ENCODE peak calls at places on chromosomes 4 and X, in eight cellular contexts. B, V, Q, O, G, I, H and A are unnamed samples.

GRCh38 chrX:21678059-21678458 is 19.9 kb upstream of the KLHL34 start:
- DNase-seq in B (no peak), V (peak; percentile 4), Q (no peak), O (no peak), G (no peak), I (no peak), H (no peak), A (no peak)

GRCh38 chrX:71541546-71542022 is 8.7 kb downstream of the OGT start:
- DNase-seq in B (no peak), V (peak; percentile 46), Q (peak; percentile 75), O (no peak), G (peak; percentile 62), I (no peak), H (no peak), A (no peak)

GRCh38 chr4:182828678-182829025 is 88.5 kb downstream of the DCTD start:
- DNase-seq in B (no peak), V (peak; percentile 42), Q (no peak), O (no peak), G (no peak), I (no peak), H (no peak), A (no peak)

GRCh38 chr4:113169368-113169767 is 119.9 kb downstream of the ANK2 start:
- DNase-seq in B (no peak), V (peak; percentile 6), Q (no peak), O (no peak), G (no peak), I (no peak), H (no peak), A (no peak)

GRCh38 chr4:77043507-77044131 is 32.2 kb downstream of the CCNI start:
- DNase-seq in B (no peak), V (no peak), Q (peak; percentile 42), O (no peak), G (peak; percentile 70), I (no peak), H (no peak), A (no peak)

GRCh38 chr4:57187241-57187640 is 77.1 kb upstream of the IGFBP7 start:
- DNase-seq in B (no peak), V (peak; percentile 43), Q (no peak), O (no peak), G (no peak), I (no peak), H (no peak), A (no peak)

GRCh38 chr4:46886711-46887110 is 22.3 kb downstream of the COX7B2 start:
- DNase-seq in B (no peak), V (peak; percentile 38), Q (peak; percentile 39), O (no peak), G (peak; percentile 37), I (no peak), H (no peak), A (no peak)

GRCh38 chrX:129823523-129823922 is 20.2 kb downstream of the ZDHHC9 start:
- DNase-seq in B (no peak), V (no peak), Q (no peak), O (no peak), G (no peak), I (no peak), H (no peak), A (no peak)

GRCh38 chr4:80086296-80086695 is 13.3 kb upstream of the ANTXR2 start:
- DNase-seq in B (no peak), V (peak; percentile 40), Q (no peak), O (no peak), G (no peak), I (no peak), H (no peak), A (no peak)

GRCh38 chrX:115344885-115345653 is 55.6 kb downstream of the LUZP4 start:
- DNase-seq in B (peak; percentile 84), V (peak; percentile 86), Q (peak; percentile 95), O (no peak), G (peak; percentile 97), I (no peak), H (peak; percentile 91), A (peak; percentile 87)

GRCh38 chr4:100517864-100518341 is at the start of gene EMCN:
- DNase-seq in B (peak; percentile 56), V (no peak), Q (no peak), O (no peak), G (no peak), I (no peak), H (no peak), A (no peak)

GRCh38 chr4:7043521-7044414 is 596 bp downstream of the TADA2B start:
- DNase-seq in B (peak; percentile 20), V (no peak), Q (peak; percentile 38), O (peak; percentile 68), G (peak; percentile 46), I (peak; percentile 75), H (peak; percentile 81), A (peak; percentile 75)

GRCh38 chr4:33886356-33886755 is 2358.0 kb downstream of the ARAP2 start:
- DNase-seq in B (no peak), V (no peak), Q (no peak), O (no peak), G (no peak), I (no peak), H (no peak), A (no peak)

GRCh38 chrX:13376857-13377441 is 57.1 kb upstream of the ATXN3L start:
- DNase-seq in B (peak; percentile 28), V (peak; percentile 71), Q (peak; percentile 95), O (no peak), G (peak; percentile 98), I (no peak), H (no peak), A (no peak)

GRCh38 chr4:73404042-73404441 is at the start of gene ALB:
- DNase-seq in B (no peak), V (no peak), Q (no peak), O (no peak), G (no peak), I (no peak), H (no peak), A (no peak)

GRCh38 chr4:104641427-104641826 is 146.7 kb upstream of the CXXC4 start:
- DNase-seq in B (no peak), V (no peak), Q (no peak), O (no peak), G (no peak), I (no peak), H (no peak), A (no peak)

GRCh38 chr4:41204400-41204978 is 9.9 kb downstream of the APBB2 start:
- DNase-seq in B (peak; percentile 66), V (peak; percentile 68), Q (peak; percentile 83), O (no peak), G (peak; percentile 57), I (no peak), H (peak; percentile 61), A (no peak)

GRCh38 chr4:57378766-57379165 is 268.6 kb upstream of the IGFBP7 start:
- DNase-seq in B (no peak), V (peak; percentile 88), Q (peak; percentile 2), O (no peak), G (no peak), I (no peak), H (no peak), A (no peak)

GRCh38 chr4:1192091-1192492 is 19.7 kb upstream of the SPON2 start:
- DNase-seq in B (peak; percentile 90), V (peak; percentile 87), Q (peak; percentile 99), O (no peak), G (peak; percentile 98), I (no peak), H (peak; percentile 91), A (peak; percentile 96)

GRCh38 chr4:177519481-177520270 is 77.4 kb upstream of the AGA start:
- DNase-seq in B (no peak), V (no peak), Q (peak; percentile 41), O (no peak), G (no peak), I (no peak), H (no peak), A (no peak)

GRCh38 chr4:103754844-103755243 is 35.1 kb upstream of the TACR3 start:
- DNase-seq in B (no peak), V (peak; percentile 13), Q (no peak), O (no peak), G (no peak), I (no peak), H (no peak), A (no peak)

DNA sequence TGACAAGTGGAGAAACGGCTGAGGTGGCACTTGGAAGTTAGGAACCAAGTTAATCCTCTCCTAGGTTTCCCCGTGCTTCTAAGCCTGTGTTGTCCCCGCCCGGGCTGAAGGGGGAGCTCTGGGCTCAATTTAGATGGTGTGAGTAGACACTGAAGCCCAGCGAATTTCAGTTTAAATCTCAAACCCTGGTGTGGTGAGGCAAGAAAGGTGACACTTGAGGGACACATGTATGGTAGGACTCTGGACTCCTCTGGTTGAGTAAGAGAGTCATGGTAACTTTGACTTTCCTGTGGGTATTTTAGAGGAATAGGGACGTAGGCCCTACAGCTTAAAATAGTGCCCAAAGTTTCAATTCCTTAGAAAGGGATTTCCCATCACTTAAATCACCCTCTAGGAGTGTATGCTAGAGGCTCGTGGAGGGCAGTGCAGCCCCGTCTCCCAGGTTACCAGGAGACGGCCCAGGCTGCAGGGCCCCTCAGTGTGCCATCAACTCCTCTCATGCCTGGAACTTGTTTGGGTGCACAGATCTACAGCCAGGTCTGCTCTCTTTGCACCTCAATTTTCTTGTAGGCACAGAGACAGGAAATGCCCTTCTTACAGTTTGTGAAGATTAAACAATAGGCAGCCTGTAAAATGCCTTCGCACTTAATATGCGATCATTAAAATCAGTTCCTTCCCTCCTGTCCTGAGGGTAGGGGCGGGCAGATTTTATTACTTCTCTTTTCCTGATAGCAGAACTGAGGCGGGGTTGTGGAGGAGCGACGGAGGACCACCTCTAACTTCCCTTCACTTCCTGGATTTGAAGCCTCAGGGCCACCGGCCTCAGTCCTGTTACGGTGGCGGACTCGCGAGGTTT is 23.9 kb downstream of the HAND2 start:
- DNase-seq in B (peak; percentile 66), V (peak; percentile 56), Q (peak; percentile 45), O (peak; percentile 34), G (peak; percentile 67), I (no peak), H (no peak), A (peak; percentile 66)
- H3K27ac ChIP-seq in B (peak overlapping the region; percentile 85), V (no peak overlapping the region), Q (no peak overlapping the region), O (no peak overlapping the region), G (no peak overlapping the region), I (no peak overlapping the region), H (no peak overlapping the region), A (no peak overlapping the region)

GRCh38 chrX:46588263-46588662 is 14.7 kb downstream of the CHST7 start:
- DNase-seq in B (peak; percentile 67), V (peak; percentile 22), Q (peak; percentile 68), O (peak; percentile 45), G (peak; percentile 59), I (no peak), H (peak; percentile 64), A (peak; percentile 67)
- H3K4me3 ChIP-seq in B (no peak overlapping the region), V (no peak overlapping the region), Q (no peak overlapping the region), O (peak overlapping the region; percentile 24), G (no peak overlapping the region), I (peak overlapping the region; percentile 2), H (no peak overlapping the region), A (no peak overlapping the region)

DNA sequence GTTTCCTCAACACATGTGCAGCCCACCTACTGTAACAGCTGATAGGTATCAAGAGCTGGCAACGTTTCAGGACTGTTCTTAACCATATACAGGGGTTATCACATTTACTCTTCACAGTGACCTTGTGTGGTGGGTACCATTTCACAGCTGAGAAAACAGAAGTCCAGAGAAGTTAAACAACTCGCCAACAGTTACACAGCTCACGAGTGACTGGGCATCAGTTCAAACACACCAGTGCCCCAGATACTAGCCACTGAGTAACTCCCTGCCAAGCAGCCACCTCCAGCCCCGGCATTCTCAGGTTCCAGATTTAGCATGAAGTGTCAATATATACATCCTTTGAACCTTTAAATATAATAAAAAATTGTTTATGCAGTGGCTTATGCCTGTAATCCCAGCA is 7.4 kb downstream of the GPR143 start:
- DNase-seq in B (no peak), V (no peak), Q (no peak), O (no peak), G (no peak), I (no peak), H (no peak), A (no peak)
- H3K9me3 ChIP-seq in B (no peaks in the 10 kb centered on the region), V (no peaks in the 10 kb centered on the region), Q (peaks cover 6% of the 10 kb centered on the region), O (no peaks in the 10 kb centered on the region), G (no peaks in the 10 kb centered on the region), I (no peaks in the 10 kb centered on the region), H (peaks cover 10% of the 10 kb centered on the region), A (no peaks in the 10 kb centered on the region)

GRCh38 chrX:47661539-47661938 is 2.6 kb upstream of the UXT start:
- DNase-seq in B (no peak), V (no peak), Q (no peak), O (no peak), G (no peak), I (no peak), H (no peak), A (no peak)
- H3K27ac ChIP-seq in B (peak overlapping the region; percentile 39), V (no peak overlapping the region), Q (peak overlapping the region; percentile 55), O (no peak overlapping the region), G (peak overlapping the region; percentile 76), I (peak overlapping the region; percentile 38), H (no peak overlapping the region), A (no peak overlapping the region)